ENCODE peak calls at places on chromosomes 13 and 19, in four cellular contexts. One of them, this sample, is unnamed.

GRCh38 chr13:21347753-21348318 is 111.3 kb downstream of the ZDHHC20 start:
- DNase-seq in GM04504: no peak
- DNase-seq in NCI-H2081: no peak
- DNase-seq in psoas muscle: no peak
- DNase-seq in this sample: no peak

GRCh38 chr13:21686761-21687391 is 16.0 kb downstream of the FGF9 start:
- DNase-seq in NCI-H2081: no peak
- DNase-seq in GM04504: no peak
- DNase-seq in psoas muscle: no peak
- DNase-seq in this sample: no peak

GRCh38 chr13:79516590-79516989 is 35.6 kb downstream of the NDFIP2 start:
- DNase-seq in GM04504: no peak
- DNase-seq in psoas muscle: no peak
- DNase-seq in NCI-H2081: no peak
- DNase-seq in this sample: no peak

GRCh38 chr13:53298426-53298825 is 269.8 kb downstream of the OLFM4 start:
- DNase-seq in GM04504: no peak
- DNase-seq in NCI-H2081: no peak
- DNase-seq in psoas muscle: no peak
- DNase-seq in this sample: no peak

GRCh38 chr13:21898461-21898860 is 227.6 kb downstream of the FGF9 start:
- DNase-seq in NCI-H2081: no peak
- DNase-seq in psoas muscle: no peak
- DNase-seq in GM04504: no peak
- DNase-seq in this sample: no peak

GRCh38 chr13:27704681-27705080 is 83.0 kb downstream of the POLR1D start:
- DNase-seq in psoas muscle: no peak
- DNase-seq in NCI-H2081: no peak
- DNase-seq in GM04504: no peak
- DNase-seq in this sample: no peak

GRCh38 chr13:58884353-58884752 is 1252.8 kb downstream of the PCDH17 start:
- DNase-seq in psoas muscle: no peak
- DNase-seq in GM04504: no peak
- DNase-seq in NCI-H2081: no peak
- DNase-seq in this sample: no peak

GRCh38 chr13:48828962-48829405 is 146.7 kb upstream of the FNDC3A start:
- DNase-seq in GM04504: no peak
- DNase-seq in psoas muscle: no peak
- DNase-seq in NCI-H2081: peak; percentile 64
- DNase-seq in this sample: no peak

GRCh38 chr19:1768918-1769644 is 15.8 kb downstream of the ONECUT3 start:
- DNase-seq in GM04504: no peak
- DNase-seq in NCI-H2081: no peak
- DNase-seq in psoas muscle: no peak
- DNase-seq in this sample: no peak

GRCh38 chr13:29925457-29925856 is 75.0 kb upstream of the UBL3 start:
- DNase-seq in psoas muscle: peak; percentile 66
- DNase-seq in GM04504: peak; percentile 84
- DNase-seq in NCI-H2081: peak; percentile 51
- DNase-seq in this sample: peak; percentile 25

GRCh38 chr19:39916851-39917396 is 17.5 kb downstream of the FCGBP start:
- DNase-seq in NCI-H2081: no peak
- DNase-seq in GM04504: no peak
- DNase-seq in psoas muscle: no peak
- DNase-seq in this sample: peak; percentile 1

GRCh38 chr19:48329167-48329891 is 4.0 kb downstream of the EMP3 start:
- DNase-seq in GM04504: no peak
- DNase-seq in NCI-H2081: no peak
- DNase-seq in psoas muscle: no peak
- DNase-seq in this sample: no peak

GRCh38 chr13:20609145-20609544 is 42.2 kb downstream of the IFT88 start:
- DNase-seq in GM04504: no peak
- DNase-seq in NCI-H2081: no peak
- DNase-seq in psoas muscle: no peak
- DNase-seq in this sample: peak; percentile 56

GRCh38 chr19:35901854-35902661 is at the start of gene HCST:
- DNase-seq in psoas muscle: no peak
- DNase-seq in NCI-H2081: no peak
- DNase-seq in GM04504: peak; percentile 68
- DNase-seq in this sample: no peak

GRCh38 chr13:78993792-78994191 is 334.8 kb upstream of the OBI1 start:
- DNase-seq in NCI-H2081: peak; percentile 32
- DNase-seq in psoas muscle: no peak
- DNase-seq in GM04504: no peak
- DNase-seq in this sample: no peak

GRCh38 chr19:48480476-48481190 is 11.5 kb downstream of the CYTH2 start:
- DNase-seq in GM04504: no peak
- DNase-seq in NCI-H2081: no peak
- DNase-seq in psoas muscle: no peak
- DNase-seq in this sample: peak; percentile 71

GRCh38 chr19:49749055-49749716 is 13.9 kb downstream of the TSKS start:
- DNase-seq in GM04504: no peak
- DNase-seq in NCI-H2081: no peak
- DNase-seq in psoas muscle: no peak
- DNase-seq in this sample: no peak